ENCODE peak calls at places on chromosome 1, in six cellular contexts. K is GM12878, Q is GM12891, O is K562, F is SK-N-SH, L is H1. P is an unnamed sample.

GRCh38 chr1:209190591-209191241 is 392.8 kb upstream of the CAMK1G start:
- DNase-seq in K (no peak), Q (peak; percentile 36), O (peak; percentile 21), F (peak; percentile 53), L (peak; percentile 68), P (peak; percentile 27)

GRCh38 chr1:110056776-110057175 is 13.7 kb downstream of the ALX3 start:
- DNase-seq in O (no peak), Q (no peak), L (no peak), F (no peak), K (no peak), P (no peak)

GRCh38 chr1:33379631-33380354 is 51.1 kb downstream of the PHC2 start:
- DNase-seq in K (no peak), O (no peak), L (no peak), Q (no peak), F (no peak), P (no peak)

GRCh38 chr1:228087771-228088251 is 5.3 kb downstream of the ARF1 start:
- DNase-seq in O (no peak), L (no peak), F (no peak), Q (no peak), K (no peak), P (no peak)

GRCh38 chr1:175757381-175758015 is 14.1 kb upstream of the TNR start:
- DNase-seq in O (peak; percentile 85), F (no peak), K (no peak), Q (peak; percentile 58), L (peak; percentile 59), P (peak; percentile 57)

GRCh38 chr1:161839591-161839990 is 73.5 kb downstream of the ATF6 start:
- DNase-seq in F (no peak), K (no peak), O (no peak), Q (no peak), L (no peak), P (no peak)

GRCh38 chr1:12067900-12068821 is 5.1 kb downstream of the TNFRSF8 start:
- DNase-seq in L (peak; percentile 62), K (peak; percentile 91), F (no peak), O (peak; percentile 53), Q (no peak), P (no peak)

GRCh38 chr1:204335085-204335484 is 24.6 kb downstream of the PLEKHA6 start:
- DNase-seq in Q (no peak), F (peak; percentile 76), L (no peak), O (no peak), K (no peak), P (no peak)

GRCh38 chr1:42825058-42825851 is 8.1 kb upstream of the SVBP start:
- DNase-seq in O (peak; percentile 84), L (no peak), F (peak; percentile 20), Q (no peak), K (no peak), P (no peak)

GRCh38 chr1:86788300-86789206 is 84.2 kb downstream of the SH3GLB1 start:
- DNase-seq in Q (no peak), L (no peak), K (no peak), O (no peak), F (no peak), P (no peak)

GRCh38 chr1:106080608-106081325 is 975.7 kb upstream of the PRMT6 start:
- DNase-seq in K (no peak), F (no peak), Q (no peak), O (no peak), L (no peak), P (no peak)

GRCh38 chr1:40901886-40902633 is 39.9 kb upstream of the CITED4 start:
- DNase-seq in O (no peak), F (no peak), K (no peak), L (no peak), Q (no peak), P (no peak)

GRCh38 chr1:199082778-199083389 is 444.0 kb downstream of the PTPRC start:
- DNase-seq in O (no peak), K (no peak), Q (no peak), F (no peak), L (no peak), P (no peak)

GRCh38 chr1:13730751-13731482 is 30.9 kb downstream of the PRDM2 start:
- DNase-seq in Q (peak; percentile 35), F (no peak), L (no peak), O (no peak), K (peak; percentile 94), P (peak; percentile 63)

GRCh38 chr1:164440222-164440621 is 118.8 kb upstream of the PBX1 start:
- DNase-seq in O (no peak), K (no peak), F (peak; percentile 22), Q (no peak), L (no peak), P (no peak)

GRCh38 chr1:184462170-184462569 is 75.3 kb downstream of the C1orf21 start:
- DNase-seq in K (no peak), O (no peak), F (peak; percentile 5), Q (no peak), L (no peak), P (no peak)

GRCh38 chr1:84366786-84367185 is 31.5 kb upstream of the DNASE2B start:
- DNase-seq in O (no peak), Q (no peak), L (no peak), K (no peak), F (no peak), P (no peak)
- TF ChIP-seq TAF1 in O (no peak), Q (no peak), L (no peak), K (no peak), F (no peak), P (no peak)

GRCh38 chr1:235822685-235823084 is 44.0 kb downstream of the LYST start:
- DNase-seq in F (no peak), Q (no peak), O (no peak), L (no peak), K (no peak), P (no peak)
- TF ChIP-seq TAF1 in F (no peak), Q (no peak), O (no peak), L (no peak), K (no peak), P (no peak)

DNA sequence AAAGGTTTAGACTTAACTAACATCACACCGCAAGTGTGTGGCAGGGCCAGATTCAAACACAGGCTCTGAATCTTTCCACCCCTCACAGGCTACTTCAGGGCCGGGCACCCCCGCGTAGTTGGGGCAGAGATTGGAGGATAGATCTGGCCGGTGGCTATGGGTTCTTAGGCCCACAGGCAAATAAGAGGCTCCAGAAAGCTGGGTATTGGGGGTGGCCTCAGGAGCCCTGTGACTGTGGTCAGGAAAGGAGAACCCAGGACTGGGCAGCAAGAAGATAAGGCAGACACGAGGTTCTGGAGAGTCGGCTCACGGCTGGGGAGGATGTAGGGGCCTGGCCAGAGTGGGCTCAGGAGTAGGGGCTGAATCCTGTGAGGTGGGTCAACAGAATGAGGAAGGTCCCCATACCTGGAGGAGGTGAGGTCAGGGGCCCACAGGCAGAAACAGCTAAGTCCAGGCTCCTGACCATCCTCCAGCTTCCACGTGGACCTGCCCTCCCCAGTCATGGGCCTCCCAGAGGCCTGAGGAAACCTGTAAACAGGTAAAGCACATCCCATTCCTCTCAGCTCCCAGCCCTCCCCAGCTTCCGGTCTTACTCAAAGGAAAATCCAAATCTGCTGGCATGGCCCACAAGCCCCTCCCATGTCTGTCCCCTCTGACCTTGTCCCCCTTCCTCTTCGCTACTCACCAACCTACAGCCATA is 306.2 kb downstream of the MATN1 start:
- DNase-seq in O (no peak), L (no peak), F (no peak), Q (no peak), K (no peak), P (no peak)
- TF ChIP-seq TAF1 in O (no peak), L (no peak), F (no peak), Q (no peak), K (no peak), P (no peak)

GRCh38 chr1:37434292-37434907 is 40.0 kb upstream of the ZC3H12A start:
- DNase-seq in O (peak; percentile 90), K (no peak), F (peak; percentile 90), L (peak; percentile 31), Q (peak; percentile 92), P (peak; percentile 87)
- TF ChIP-seq TAF1 in O (no peak), K (no peak), F (no peak), L (no peak), Q (no peak), P (no peak)

GRCh38 chr1:16174261-16174871 is 18.5 kb upstream of the EPHA2 start:
- DNase-seq in O (no peak), K (no peak), L (no peak), F (no peak), Q (no peak), P (no peak)

GRCh38 chr1:16171314-16172223 is 15.7 kb upstream of the EPHA2 start:
- DNase-seq in Q (no peak), K (no peak), O (no peak), L (no peak), F (no peak), P (no peak)

GRCh38 chr1:16173447-16174260 is 17.8 kb upstream of the EPHA2 start:
- DNase-seq in K (no peak), F (no peak), O (peak; percentile 48), Q (no peak), L (no peak), P (no peak)

GRCh38 chr1:16172232-16172830 is 16.5 kb upstream of the EPHA2 start:
- DNase-seq in O (peak; percentile 36), L (no peak), K (no peak), Q (no peak), F (no peak), P (no peak)

GRCh38 chr1:16172964-16173446 is 17.1 kb upstream of the EPHA2 start:
- DNase-seq in Q (no peak), F (no peak), K (no peak), O (peak; percentile 64), L (no peak), P (no peak)
- TF ChIP-seq TAF1 in Q (no peak), F (no peak), K (no peak), O (peak; percentile 44), L (no peak), P (no peak)

GRCh38 chr1:214824758-214825157 is 221.8 kb downstream of the CENPF start:
- DNase-seq in F (no peak), L (no peak), K (no peak), Q (no peak), O (no peak), P (no peak)

GRCh38 chr1:214827883-214828282 is 224.9 kb downstream of the CENPF start:
- DNase-seq in K (no peak), L (no peak), F (no peak), Q (no peak), O (no peak), P (no peak)

DNA sequence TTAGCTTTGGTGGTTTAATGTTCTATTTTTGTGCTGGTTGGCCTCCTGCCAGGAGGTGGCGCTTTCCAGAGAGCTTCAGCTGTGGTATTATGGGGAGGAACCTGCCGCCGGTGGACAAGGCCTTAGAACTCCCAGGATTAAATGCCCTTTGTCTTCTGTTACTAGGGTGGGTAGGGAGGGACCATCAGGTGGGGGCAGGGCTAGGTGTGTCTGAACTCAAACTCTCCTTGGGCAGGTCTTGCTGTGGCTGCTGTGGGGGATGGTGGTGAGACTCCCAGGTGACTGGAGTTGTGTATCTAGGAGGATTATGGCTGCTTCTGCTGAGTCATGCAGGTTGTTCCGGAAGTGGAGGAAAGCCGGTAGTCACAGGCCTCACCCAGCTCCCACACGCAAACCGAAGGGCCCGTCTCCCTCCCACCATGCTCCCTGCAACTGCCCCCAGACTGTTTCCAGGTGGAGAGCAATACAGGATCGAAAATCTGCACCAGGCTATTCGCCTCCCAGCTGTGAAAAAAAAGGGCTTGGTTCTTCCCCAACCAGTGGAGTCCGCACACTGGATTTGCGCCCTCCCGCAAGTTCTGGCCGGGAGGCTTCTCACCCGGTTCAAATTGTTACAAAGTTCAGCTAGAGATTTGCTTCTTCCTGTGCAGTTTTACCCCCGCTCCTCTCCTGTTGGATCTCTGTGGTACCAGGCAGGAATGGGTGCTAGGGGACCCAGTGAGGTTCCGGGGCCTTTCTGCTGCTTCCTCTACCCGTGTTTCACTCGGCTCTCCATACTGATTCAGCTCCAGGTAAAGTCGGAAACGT is 220.5 kb downstream of the CENPF start:
- DNase-seq in Q (no peak), L (no peak), F (no peak), K (no peak), O (peak; percentile 22), P (no peak)
- TF ChIP-seq TAF1 in Q (no peak), L (no peak), F (no peak), K (no peak), O (peak; percentile 46), P (no peak)

P was measured in GM12892.